ENCODE peak calls at places on chromosomes 5 and 9, in five cellular contexts. Q is uterus; M is brain microvascular endothelial cell; X is mammary epithelial cell; P is CD8-positive, alpha-beta T cell. N is an unnamed sample.

GRCh38 chr9:95307538-95307937 is 10.0 kb downstream of the FANCC start:
- DNase-seq in Q (no peak), M (no peak), X (no peak), P (no peak), N (no peak)

GRCh38 chr9:37952731-37953130 is 48.8 kb upstream of the SLC25A51 start:
- DNase-seq in Q (peak), M (peak), X (peak), P (no peak), N (no peak)

GRCh38 chr9:96611302-96611701 is 8.3 kb downstream of the CDC14B start:
- DNase-seq in Q (no peak), M (no peak), X (no peak), P (no peak), N (no peak)

GRCh38 chr9:83413367-83413766 is 124.8 kb downstream of the FRMD3 start:
- DNase-seq in Q (no peak), M (no peak), X (no peak), P (no peak), N (no peak)

GRCh38 chr5:53373420-53374188 is 106.8 kb upstream of the FST start:
- DNase-seq in Q (no peak), M (no peak), X (peak), P (no peak), N (no peak)

GRCh38 chr5:123512631-123513461 is 869 bp downstream of the CSNK1G3 start:
- DNase-seq in Q (peak), M (peak), X (peak), P (peak), N (no peak)

GRCh38 chr5:82561786-82562185 is 283.6 kb upstream of the RPS23 start:
- DNase-seq in Q (no peak), M (no peak), X (no peak), P (no peak), N (no peak)

GRCh38 chr5:59299006-59299405 is 594.5 kb downstream of the PDE4D start:
- DNase-seq in Q (no peak), M (no peak), X (peak), P (no peak), N (no peak)

GRCh38 chr9:128389395-128390149 is 18.4 kb downstream of the URM1 start:
- DNase-seq in Q (no peak), M (no peak), X (no peak), P (no peak), N (no peak)

GRCh38 chr9:35042081-35042604 is 30.3 kb downstream of the VCP start:
- DNase-seq in Q (no peak), M (no peak), X (peak), P (no peak), N (no peak)

GRCh38 chr9:93906182-93906880 is 48.8 kb downstream of the BARX1 start:
- DNase-seq in Q (no peak), M (no peak), X (no peak), P (no peak), N (no peak)

GRCh38 chr5:20470997-20471396 is 483.0 kb upstream of the CDH18 start:
- DNase-seq in Q (no peak), M (no peak), X (no peak), P (no peak), N (no peak)

GRCh38 chr9:95089916-95090791 is 227.4 kb downstream of the FANCC start:
- DNase-seq in Q (no peak), M (no peak), X (no peak), P (no peak), N (no peak)

GRCh38 chr5:40288791-40289475 is 390.8 kb upstream of the PTGER4 start:
- DNase-seq in Q (no peak), M (no peak), X (no peak), P (no peak), N (no peak)

GRCh38 chr9:87656485-87656884 is 69.4 kb upstream of the CTSL start:
- DNase-seq in Q (no peak), M (peak), X (no peak), P (no peak), N (no peak)

GRCh38 chr9:97766092-97766491 is 69.0 kb upstream of the XPA start:
- DNase-seq in Q (no peak), M (peak), X (peak), P (no peak), N (no peak)

GRCh38 chr9:114309096-114309495 is 13.8 kb upstream of the ORM1 start:
- DNase-seq in Q (peak), M (no peak), X (no peak), P (no peak), N (no peak)

GRCh38 chr5:112174959-112175594 is 244.0 kb downstream of the EPB41L4A start:
- DNase-seq in Q (peak), M (peak), X (peak), P (no peak), N (no peak)

GRCh38 chr9:137103206-137103999 is 11.1 kb downstream of the DPP7 start:
- DNase-seq in Q (no peak), M (no peak), X (no peak), P (no peak), N (no peak)

GRCh38 chr9:13268469-13268868 is 11.0 kb downstream of the MPDZ start:
- DNase-seq in Q (no peak), M (peak), X (no peak), P (no peak), N (no peak)

GRCh38 chr5:124644138-124644537 is 102.3 kb downstream of the ZNF608 start:
- DNase-seq in Q (no peak), M (peak), X (no peak), P (no peak), N (no peak)

GRCh38 chr9:6764570-6765334 is 7.0 kb downstream of the KDM4C start:
- DNase-seq in Q (no peak), M (no peak), X (no peak), P (no peak), N (no peak)

GRCh38 chr5:122091942-122092600 is 14.0 kb upstream of the LOX start:
- DNase-seq in Q (no peak), M (peak), X (peak), P (no peak), N (no peak)

GRCh38 chr5:74200560-74200959 is 440.0 kb downstream of the ENC1 start:
- DNase-seq in Q (no peak), M (no peak), X (no peak), P (no peak), N (no peak)

GRCh38 chr9:32360983-32361673 is 23.3 kb upstream of the ACO1 start:
- DNase-seq in Q (no peak), M (no peak), X (no peak), P (no peak), N (no peak)

GRCh38 chr9:72364679-72365524 is at the start of gene ZFAND5:
- DNase-seq in Q (peak), M (peak), X (peak), P (peak), N (peak)

GRCh38 chr5:140043508-140043872 is 391 bp upstream of the NRG2 start:
- DNase-seq in Q (no peak), M (no peak), X (no peak), P (no peak), N (no peak)

GRCh38 chr9:108149346-108149745 is 659.8 kb upstream of the KLF4 start:
- DNase-seq in Q (no peak), M (no peak), X (no peak), P (no peak), N (no peak)

GRCh38 chr9:136096505-136097001 is 1.5 kb upstream of the NACC2 start:
- DNase-seq in Q (no peak), M (no peak), X (no peak), P (no peak), N (no peak)

GRCh38 chr9:69157751-69158466 is 16.2 kb upstream of the TJP2 start:
- DNase-seq in Q (no peak), M (peak), X (peak), P (no peak), N (no peak)

GRCh38 chr9:132651259-132651658 is 18.5 kb downstream of the DDX31 start:
- DNase-seq in Q (no peak), M (peak), X (peak), P (no peak), N (no peak)

GRCh38 chr5:132461235-132461634 is 29.3 kb downstream of the IRF1 start:
- DNase-seq in Q (no peak), M (no peak), X (no peak), P (no peak), N (no peak)

GRCh38 chr5:123035950-123036390 is 555 bp downstream of the PPIC start:
- DNase-seq in Q (peak), M (peak), X (peak), P (no peak), N (no peak)

GRCh38 chr5:71533614-71534013 is 53.5 kb upstream of the MCCC2 start:
- DNase-seq in Q (no peak), M (peak), X (peak), P (no peak), N (no peak)

GRCh38 chr9:81317223-81317622 is 372.1 kb downstream of the TLE1 start:
- DNase-seq in Q (no peak), M (no peak), X (no peak), P (no peak), N (no peak)

GRCh38 chr9:81308404-81308803 is 380.9 kb downstream of the TLE1 start:
- DNase-seq in Q (no peak), M (no peak), X (no peak), P (no peak), N (no peak)

GRCh38 chr9:81313877-81314276 is 375.5 kb downstream of the TLE1 start:
- DNase-seq in Q (no peak), M (no peak), X (no peak), P (no peak), N (no peak)

GRCh38 chr9:81314525-81314924 is 374.8 kb downstream of the TLE1 start:
- DNase-seq in Q (no peak), M (no peak), X (no peak), P (no peak), N (no peak)

DNA sequence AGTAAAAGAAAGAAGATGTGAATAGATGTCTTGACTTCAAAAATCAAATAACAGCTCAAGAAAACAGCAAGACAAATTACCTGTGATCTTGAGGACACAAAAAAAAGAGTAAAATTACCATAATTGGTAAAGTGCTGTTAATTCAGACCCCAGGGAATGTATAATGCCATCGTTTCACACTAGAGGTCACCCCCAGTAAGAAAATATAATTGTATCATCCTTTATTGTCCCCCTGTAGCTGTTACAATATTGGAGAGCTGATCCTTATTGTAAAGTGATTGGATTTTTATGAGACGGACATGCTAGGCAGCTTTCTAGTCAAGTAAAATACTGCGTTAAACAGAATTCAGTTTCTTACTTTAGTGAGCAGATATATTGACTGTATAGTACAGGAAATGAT is 377.0 kb downstream of the TLE1 start:
- DNase-seq in Q (no peak), M (no peak), X (no peak), P (no peak), N (no peak)
- TF ChIP-seq CTCF in Q (no peak), M (peak), X (no peak), P (no peak), N (peak)

DNA sequence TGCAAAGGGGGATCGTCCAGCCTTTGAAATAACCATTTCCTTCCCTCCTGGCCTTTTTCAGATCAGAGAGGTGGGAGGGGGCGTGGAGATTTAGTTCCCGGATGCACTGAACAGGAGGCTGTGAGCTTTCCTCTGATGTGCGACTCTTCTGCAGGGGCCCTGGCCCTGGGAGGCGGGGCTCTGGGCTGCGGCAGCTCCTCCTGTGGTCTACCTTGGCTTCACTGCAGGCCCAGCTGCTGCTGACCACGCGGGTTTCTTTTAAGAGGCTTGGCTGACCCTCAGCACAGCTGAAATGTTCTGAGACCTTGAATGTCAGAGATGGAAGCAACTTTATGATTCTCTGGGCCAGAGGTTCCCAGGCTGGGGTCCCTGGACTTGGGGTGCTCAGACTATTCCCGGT is 27.0 kb upstream of the COL15A1 start:
- DNase-seq in Q (peak), M (no peak), X (no peak), P (no peak), N (no peak)
- TF ChIP-seq CTCF in Q (no peak), M (peak), X (no peak), P (no peak), N (no peak)

GRCh38 chr9:21381752-21382339 is 3.4 kb downstream of the IFNA2 start:
- DNase-seq in Q (no peak), M (no peak), X (no peak), P (no peak), N (no peak)

GRCh38 chr9:21383627-21384026 is 1.6 kb downstream of the IFNA2 start:
- DNase-seq in Q (no peak), M (no peak), X (no peak), P (no peak), N (no peak)

DNA sequence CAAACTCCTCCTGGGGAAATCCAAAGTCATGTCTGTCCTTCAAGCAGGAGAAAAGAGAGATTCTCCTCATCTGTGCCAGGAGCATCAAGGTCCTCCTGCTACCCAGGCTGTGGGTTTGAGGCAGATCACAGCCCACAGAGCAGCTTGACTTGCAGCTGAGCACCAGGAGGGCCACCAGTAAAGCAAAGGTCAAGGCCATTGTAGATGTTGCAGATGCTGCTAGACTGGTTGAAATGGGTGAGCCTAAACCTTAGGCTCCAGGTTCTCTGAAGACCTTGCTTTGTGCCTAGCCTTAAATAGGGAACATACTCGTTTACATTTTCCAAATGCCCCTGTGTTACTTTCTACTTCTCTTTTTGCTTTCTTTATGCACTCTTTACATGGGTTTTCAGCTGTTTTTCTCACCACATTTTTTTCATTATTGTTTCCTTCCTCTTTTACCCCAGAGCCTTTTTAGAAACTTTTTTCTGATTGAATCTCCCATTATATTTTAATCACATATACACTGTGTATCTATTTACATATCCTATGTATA is at the start of gene IFNA2:
- DNase-seq in Q (no peak), M (no peak), X (no peak), P (no peak), N (no peak)
- TF ChIP-seq CTCF in Q (no peak), M (no peak), X (no peak), P (no peak), N (no peak)

GRCh38 chr9:130879863-130880411 is 16.7 kb downstream of the QRFP start:
- DNase-seq in Q (no peak), M (no peak), X (no peak), P (no peak), N (no peak)
- TF ChIP-seq CTCF in Q (no peak), M (no peak), X (no peak), P (no peak), N (no peak)

GRCh38 chr9:130110596-130111021 is 56.9 kb downstream of the GPR107 start:
- DNase-seq in Q (no peak), M (peak), X (no peak), P (no peak), N (no peak)

GRCh38 chr9:130111805-130112204 is 58.1 kb downstream of the GPR107 start:
- DNase-seq in Q (no peak), M (no peak), X (no peak), P (no peak), N (no peak)

GRCh38 chr9:130112244-130113151 is 58.8 kb downstream of the GPR107 start:
- DNase-seq in Q (no peak), M (peak), X (no peak), P (no peak), N (no peak)

GRCh38 chr9:130107955-130108354 is 54.2 kb downstream of the GPR107 start:
- DNase-seq in Q (no peak), M (no peak), X (no peak), P (no peak), N (no peak)

DNA sequence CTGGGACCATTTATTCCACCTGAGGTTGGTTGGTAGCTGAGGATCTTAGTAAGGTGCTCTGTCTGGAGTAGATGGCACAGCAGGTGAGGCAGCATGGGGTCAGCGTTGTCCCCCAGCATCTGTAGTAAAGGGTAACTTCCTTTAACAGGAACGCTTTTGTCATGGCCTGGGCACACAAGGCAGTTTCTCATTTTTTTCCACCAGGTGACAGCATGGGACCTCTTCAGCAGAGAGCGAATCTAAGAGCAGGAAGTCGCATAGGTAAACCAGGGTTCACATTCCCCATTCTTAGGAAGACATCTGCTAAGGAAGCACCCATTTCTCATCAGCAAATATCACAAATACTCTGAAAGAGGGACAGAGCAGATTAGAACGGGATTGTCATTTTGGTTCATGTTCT is 56.5 kb downstream of the GPR107 start:
- DNase-seq in Q (no peak), M (no peak), X (no peak), P (no peak), N (no peak)
- TF ChIP-seq CTCF in Q (no peak), M (peak), X (no peak), P (no peak), N (peak)

N was measured in D721Med.